ENCODE peak calls at places on chromosome 18, in five cellular contexts. One of them, this sample, is unnamed.

GRCh38 chr18:26405190-26405781 is 143.1 kb downstream of the KCTD1 start:
- DNase-seq in GM12891: peak; percentile 37
- DNase-seq in GM12878: no peak
- DNase-seq in SK-N-SH: peak; percentile 62
- DNase-seq in K562: no peak
- DNase-seq in this sample: peak; percentile 42

GRCh38 chr18:69490813-69491212 is 90.1 kb downstream of the DOK6 start:
- DNase-seq in GM12878: no peak
- DNase-seq in SK-N-SH: peak; percentile 51
- DNase-seq in K562: no peak
- DNase-seq in GM12891: no peak
- DNase-seq in this sample: no peak

GRCh38 chr18:54945726-54946125 is 13.5 kb downstream of the CCDC68 start:
- DNase-seq in K562: no peak
- DNase-seq in GM12878: no peak
- DNase-seq in SK-N-SH: no peak
- DNase-seq in GM12891: no peak
- DNase-seq in this sample: no peak

GRCh38 chr18:36402765-36403396 is 105.4 kb downstream of the FHOD3 start:
- DNase-seq in SK-N-SH: no peak
- DNase-seq in K562: no peak
- DNase-seq in GM12878: no peak
- DNase-seq in GM12891: no peak
- DNase-seq in this sample: no peak

GRCh38 chr18:61764381-61764780 is 128.4 kb downstream of the RNF152 start:
- DNase-seq in SK-N-SH: no peak
- DNase-seq in GM12878: peak; percentile 24
- DNase-seq in K562: no peak
- DNase-seq in GM12891: no peak
- DNase-seq in this sample: no peak

GRCh38 chr18:5895300-5895885 is at the start of gene TMEM200C:
- DNase-seq in SK-N-SH: peak; percentile 86
- DNase-seq in GM12891: peak; percentile 54
- DNase-seq in K562: peak; percentile 18
- DNase-seq in GM12878: no peak
- DNase-seq in this sample: peak; percentile 52

GRCh38 chr18:66210875-66211274 is 393.0 kb downstream of the CDH19 start:
- DNase-seq in GM12891: no peak
- DNase-seq in K562: no peak
- DNase-seq in GM12878: no peak
- DNase-seq in SK-N-SH: no peak
- DNase-seq in this sample: no peak

GRCh38 chr18:35457140-35457704 is 40.5 kb downstream of the INO80C start:
- DNase-seq in GM12891: no peak
- DNase-seq in K562: no peak
- DNase-seq in GM12878: no peak
- DNase-seq in SK-N-SH: no peak
- DNase-seq in this sample: no peak

GRCh38 chr18:51953521-51953920 is 386.5 kb upstream of the DCC start:
- DNase-seq in GM12891: no peak
- DNase-seq in GM12878: peak; percentile 83
- DNase-seq in SK-N-SH: no peak
- DNase-seq in K562: no peak
- DNase-seq in this sample: no peak

GRCh38 chr18:76952747-76953146 is 130.4 kb downstream of the ZNF236 start:
- DNase-seq in GM12878: no peak
- DNase-seq in SK-N-SH: no peak
- DNase-seq in GM12891: no peak
- DNase-seq in K562: no peak
- DNase-seq in this sample: no peak

GRCh38 chr18:77143196-77143595 is 10.6 kb upstream of the MBP start:
- DNase-seq in K562: no peak
- DNase-seq in GM12878: no peak
- DNase-seq in SK-N-SH: no peak
- DNase-seq in GM12891: no peak
- DNase-seq in this sample: no peak

GRCh38 chr18:12883684-12884520 is at the start of gene PTPN2:
- DNase-seq in GM12878: peak; percentile 77
- DNase-seq in SK-N-SH: peak; percentile 96
- DNase-seq in GM12891: peak; percentile 83
- DNase-seq in K562: peak; percentile 91
- DNase-seq in this sample: peak; percentile 82

GRCh38 chr18:72768681-72769229 is 99.0 kb downstream of the NETO1 start:
- DNase-seq in SK-N-SH: no peak
- DNase-seq in GM12891: no peak
- DNase-seq in GM12878: no peak
- DNase-seq in K562: no peak
- DNase-seq in this sample: no peak

GRCh38 chr18:9637036-9637767 is 22.8 kb upstream of the PPP4R1 start:
- DNase-seq in K562: no peak
- DNase-seq in GM12891: no peak
- DNase-seq in GM12878: no peak
- DNase-seq in SK-N-SH: no peak
- DNase-seq in this sample: no peak

GRCh38 chr18:77635441-77635840 is 385.8 kb downstream of the GALR1 start:
- DNase-seq in GM12891: no peak
- DNase-seq in K562: no peak
- DNase-seq in SK-N-SH: no peak
- DNase-seq in GM12878: no peak
- DNase-seq in this sample: no peak

GRCh38 chr18:39796413-39796812 is 2158.6 kb upstream of the PIK3C3 start:
- DNase-seq in GM12878: no peak
- DNase-seq in GM12891: no peak
- DNase-seq in SK-N-SH: no peak
- DNase-seq in K562: no peak
- DNase-seq in this sample: no peak

GRCh38 chr18:69400976-69401474 is 337 bp downstream of the DOK6 start:
- DNase-seq in K562: no peak
- DNase-seq in GM12891: no peak
- DNase-seq in GM12878: no peak
- DNase-seq in SK-N-SH: peak; percentile 81
- DNase-seq in this sample: peak; percentile 9

GRCh38 chr18:31946305-31947046 is 3.5 kb upstream of the TRAPPC8 start:
- DNase-seq in SK-N-SH: no peak
- DNase-seq in GM12878: no peak
- DNase-seq in GM12891: no peak
- DNase-seq in K562: no peak
- DNase-seq in this sample: no peak

GRCh38 chr18:9803698-9804516 is 81.9 kb upstream of the TXNDC2 start:
- DNase-seq in GM12891: no peak
- DNase-seq in GM12878: no peak
- DNase-seq in SK-N-SH: peak; percentile 60
- DNase-seq in K562: peak; percentile 42
- DNase-seq in this sample: no peak

GRCh38 chr18:76488190-76488589 is 6.9 kb downstream of the ZNF516 start:
- DNase-seq in K562: no peak
- DNase-seq in SK-N-SH: no peak
- DNase-seq in GM12878: no peak
- DNase-seq in GM12891: no peak
- DNase-seq in this sample: no peak

GRCh38 chr18:77208969-77209368 is 40.7 kb upstream of the GALR1 start:
- DNase-seq in GM12878: peak; percentile 34
- DNase-seq in K562: no peak
- DNase-seq in GM12891: peak; percentile 53
- DNase-seq in SK-N-SH: no peak
- DNase-seq in this sample: peak; percentile 51

GRCh38 chr18:2529154-2529553 is 42.2 kb downstream of the METTL4 start:
- DNase-seq in GM12891: no peak
- DNase-seq in GM12878: no peak
- DNase-seq in K562: no peak
- DNase-seq in SK-N-SH: no peak
- DNase-seq in this sample: no peak

GRCh38 chr18:49967914-49968313 is 154.6 kb upstream of the ACAA2 start:
- DNase-seq in GM12878: no peak
- DNase-seq in SK-N-SH: no peak
- DNase-seq in GM12891: no peak
- DNase-seq in K562: no peak
- DNase-seq in this sample: no peak

GRCh38 chr18:9719421-9719981 is 11.4 kb downstream of the RAB31 start:
- DNase-seq in GM12891: no peak
- DNase-seq in K562: no peak
- DNase-seq in SK-N-SH: no peak
- DNase-seq in GM12878: no peak
- DNase-seq in this sample: no peak

GRCh38 chr18:28366667-28367066 is 189.7 kb upstream of the CDH2 start:
- DNase-seq in GM12878: no peak
- DNase-seq in K562: no peak
- DNase-seq in SK-N-SH: no peak
- DNase-seq in GM12891: no peak
- DNase-seq in this sample: no peak

GRCh38 chr18:77051581-77052296 is 80.8 kb downstream of the MBP start:
- DNase-seq in GM12878: no peak
- DNase-seq in GM12891: no peak
- DNase-seq in K562: no peak
- DNase-seq in SK-N-SH: no peak
- DNase-seq in this sample: no peak

GRCh38 chr18:68060871-68061270 is 544.4 kb upstream of the DSEL start:
- DNase-seq in SK-N-SH: no peak
- DNase-seq in GM12891: no peak
- DNase-seq in K562: no peak
- DNase-seq in GM12878: no peak
- DNase-seq in this sample: no peak

GRCh38 chr18:3410273-3410672 is 39.7 kb upstream of the TGIF1 start:
- DNase-seq in GM12891: no peak
- DNase-seq in SK-N-SH: no peak
- DNase-seq in K562: no peak
- DNase-seq in GM12878: no peak
- DNase-seq in this sample: no peak

GRCh38 chr18:56358608-56359007 is 279.8 kb downstream of the TXNL1 start:
- DNase-seq in GM12891: no peak
- DNase-seq in K562: no peak
- DNase-seq in GM12878: no peak
- DNase-seq in SK-N-SH: no peak
- DNase-seq in this sample: no peak

GRCh38 chr18:23107718-23108117 is 27.6 kb upstream of the CABLES1 start:
- DNase-seq in K562: no peak
- DNase-seq in GM12891: no peak
- DNase-seq in SK-N-SH: peak; percentile 26
- DNase-seq in GM12878: no peak
- DNase-seq in this sample: no peak
- TF ChIP-seq TAF1 in K562: no peak
- TF ChIP-seq TAF1 in GM12891: no peak
- TF ChIP-seq TAF1 in SK-N-SH: no peak
- TF ChIP-seq TAF1 in GM12878: no peak
- TF ChIP-seq TAF1 in this sample: no peak

DNA sequence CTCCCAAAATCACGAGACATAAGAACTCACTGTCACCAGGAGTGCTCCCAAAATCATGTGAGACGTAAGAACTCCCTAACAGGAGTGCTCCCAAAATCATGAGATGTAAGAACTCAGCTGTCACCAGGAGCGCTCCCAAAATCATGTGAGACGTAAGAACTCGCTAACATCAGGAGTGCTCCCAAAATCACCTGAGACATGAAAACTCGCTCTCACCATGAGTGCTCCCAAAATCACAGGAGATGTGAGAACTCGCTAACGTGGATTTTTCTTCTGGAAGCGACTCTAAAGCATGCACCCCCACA is 53.1 kb downstream of the CTDP1 start:
- DNase-seq in SK-N-SH: no peak
- DNase-seq in GM12891: no peak
- DNase-seq in K562: no peak
- DNase-seq in GM12878: no peak
- DNase-seq in this sample: no peak
- TF ChIP-seq TAF1 in SK-N-SH: no peak
- TF ChIP-seq TAF1 in GM12891: no peak
- TF ChIP-seq TAF1 in K562: no peak
- TF ChIP-seq TAF1 in GM12878: no peak
- TF ChIP-seq TAF1 in this sample: no peak

DNA sequence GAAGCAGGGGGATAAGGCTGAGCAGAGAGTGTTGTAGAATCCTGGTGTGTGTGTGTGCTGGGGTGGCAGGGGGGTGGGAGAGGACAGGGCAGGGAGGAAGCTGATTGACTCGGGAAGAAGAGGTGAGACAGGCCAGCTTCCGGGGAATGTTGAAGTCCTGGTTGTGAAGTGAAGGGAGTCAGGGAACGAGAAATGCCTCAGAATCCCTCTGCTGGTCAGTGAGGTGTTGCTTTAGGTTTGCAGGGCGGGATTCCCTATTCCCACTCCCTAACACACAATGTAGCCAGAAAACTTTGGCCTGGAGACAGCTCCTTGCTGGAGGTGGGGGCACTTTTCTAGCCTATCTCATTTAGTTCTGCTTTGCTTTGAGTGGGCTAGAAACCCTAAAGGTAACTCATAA is 265.1 kb downstream of the HAUS1 start:
- DNase-seq in SK-N-SH: no peak
- DNase-seq in K562: no peak
- DNase-seq in GM12891: no peak
- DNase-seq in GM12878: no peak
- DNase-seq in this sample: no peak
- TF ChIP-seq TAF1 in SK-N-SH: no peak
- TF ChIP-seq TAF1 in K562: no peak
- TF ChIP-seq TAF1 in GM12891: no peak
- TF ChIP-seq TAF1 in GM12878: no peak
- TF ChIP-seq TAF1 in this sample: no peak

GRCh38 chr18:58232674-58233073 is 188.6 kb downstream of the NEDD4L start:
- DNase-seq in GM12891: no peak
- DNase-seq in SK-N-SH: no peak
- DNase-seq in GM12878: no peak
- DNase-seq in K562: no peak
- DNase-seq in this sample: no peak

GRCh38 chr18:58228762-58229161 is 184.7 kb downstream of the NEDD4L start:
- DNase-seq in GM12891: no peak
- DNase-seq in K562: no peak
- DNase-seq in SK-N-SH: no peak
- DNase-seq in GM12878: no peak
- DNase-seq in this sample: no peak

GRCh38 chr18:58231930-58232329 is 187.9 kb downstream of the NEDD4L start:
- DNase-seq in K562: peak; percentile 24
- DNase-seq in GM12878: no peak
- DNase-seq in SK-N-SH: no peak
- DNase-seq in GM12891: no peak
- DNase-seq in this sample: no peak

GRCh38 chr18:58229162-58229561 is 185.1 kb downstream of the NEDD4L start:
- DNase-seq in GM12891: no peak
- DNase-seq in GM12878: no peak
- DNase-seq in K562: no peak
- DNase-seq in SK-N-SH: no peak
- DNase-seq in this sample: no peak

DNA sequence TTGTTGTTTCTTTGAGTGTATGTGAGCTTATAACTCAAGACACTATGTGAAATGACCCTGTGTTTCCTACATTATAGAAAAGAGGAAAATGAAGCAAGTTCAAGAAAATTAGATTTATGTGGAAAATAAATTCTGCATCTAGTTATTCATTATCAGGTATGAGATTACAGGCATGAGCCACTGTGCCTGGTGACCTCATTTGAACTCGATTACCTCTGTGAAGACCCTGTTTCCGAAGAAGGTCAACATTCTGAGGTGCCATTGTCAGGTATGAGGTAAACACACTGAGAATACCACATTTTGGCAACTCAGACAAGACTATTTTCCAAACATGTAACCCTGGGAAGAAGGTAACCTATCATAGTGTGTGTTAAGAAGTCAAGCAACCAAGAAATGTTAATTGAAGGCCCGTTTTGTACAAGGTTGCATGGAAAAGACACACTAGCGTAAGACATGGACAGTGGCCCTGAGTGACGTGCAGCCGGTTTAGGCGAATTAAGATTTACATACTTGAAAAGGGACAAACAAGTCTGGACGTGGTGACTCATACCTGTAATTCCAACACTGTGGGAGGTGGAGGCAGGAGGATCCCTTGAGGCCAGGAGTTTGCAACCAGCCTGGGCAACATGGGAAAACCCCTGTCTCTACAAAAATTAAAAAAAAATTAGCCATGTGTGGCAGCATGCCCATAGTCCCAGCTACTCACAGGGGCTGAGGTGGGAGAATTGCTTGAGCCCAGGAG is 186.6 kb downstream of the NEDD4L start:
- DNase-seq in GM12891: no peak
- DNase-seq in GM12878: no peak
- DNase-seq in SK-N-SH: no peak
- DNase-seq in K562: no peak
- DNase-seq in this sample: no peak
- TF ChIP-seq TAF1 in GM12891: no peak
- TF ChIP-seq TAF1 in GM12878: no peak
- TF ChIP-seq TAF1 in SK-N-SH: no peak
- TF ChIP-seq TAF1 in K562: no peak
- TF ChIP-seq TAF1 in this sample: no peak